ENCODE peak calls at places on chromosomes 3 and 15, in nine cellular contexts. I is cardiac fibroblast, O is keratinocyte, U is tibial nerve, M is hepatocyte, D is body of pancreas, Z is K562, P is thoracic aorta, Y is mesothelial cell of epicardium. C is an unnamed sample.

GRCh38 chr3:149673393-149673792 is 15.6 kb upstream of the WWTR1 start:
- DNase-seq in D (no peak), Y (no peak), P (no peak), U (no peak), I (no peak), M (no peak), O (no peak), Z (no peak), C (no peak)

GRCh38 chr15:51367322-51367976 is 26.0 kb downstream of the GLDN start:
- DNase-seq in I (peak), O (no peak), Y (no peak), D (no peak), Z (no peak), M (peak), U (no peak), P (no peak), C (no peak)

GRCh38 chr3:178152988-178153387 is 383.2 kb upstream of the KCNMB2 start:
- DNase-seq in I (no peak), D (no peak), Z (no peak), M (no peak), P (no peak), U (no peak), Y (no peak), O (no peak), C (no peak)

GRCh38 chr15:63891079-63891762 is 57.5 kb upstream of the HERC1 start:
- DNase-seq in O (no peak), D (peak), P (peak), Z (peak), I (peak), U (peak), Y (peak), M (peak), C (peak)

GRCh38 chr15:49815937-49816336 is 195.1 kb downstream of the DTWD1 start:
- DNase-seq in P (no peak), I (peak), Z (no peak), Y (no peak), M (peak), O (no peak), D (no peak), U (no peak), C (peak)

GRCh38 chr15:90099868-90100854 is 2.1 kb downstream of the IDH2 start:
- DNase-seq in D (peak), P (no peak), Z (no peak), M (no peak), Y (no peak), O (no peak), I (peak), U (peak), C (peak)

GRCh38 chr3:101253429-101253828 is 66.9 kb downstream of the IMPG2 start:
- DNase-seq in P (no peak), I (no peak), Y (no peak), D (no peak), U (no peak), M (no peak), Z (no peak), O (no peak), C (no peak)

GRCh38 chr3:149437286-149437685 is 37.2 kb upstream of the TM4SF4 start:
- DNase-seq in Z (no peak), D (no peak), O (no peak), I (no peak), P (no peak), Y (no peak), M (no peak), U (no peak), C (no peak)

GRCh38 chr3:72745146-72745976 is 102.9 kb downstream of the SHQ1 start:
- DNase-seq in Y (no peak), D (no peak), P (no peak), U (no peak), I (no peak), O (no peak), Z (no peak), M (peak), C (no peak)

DNA sequence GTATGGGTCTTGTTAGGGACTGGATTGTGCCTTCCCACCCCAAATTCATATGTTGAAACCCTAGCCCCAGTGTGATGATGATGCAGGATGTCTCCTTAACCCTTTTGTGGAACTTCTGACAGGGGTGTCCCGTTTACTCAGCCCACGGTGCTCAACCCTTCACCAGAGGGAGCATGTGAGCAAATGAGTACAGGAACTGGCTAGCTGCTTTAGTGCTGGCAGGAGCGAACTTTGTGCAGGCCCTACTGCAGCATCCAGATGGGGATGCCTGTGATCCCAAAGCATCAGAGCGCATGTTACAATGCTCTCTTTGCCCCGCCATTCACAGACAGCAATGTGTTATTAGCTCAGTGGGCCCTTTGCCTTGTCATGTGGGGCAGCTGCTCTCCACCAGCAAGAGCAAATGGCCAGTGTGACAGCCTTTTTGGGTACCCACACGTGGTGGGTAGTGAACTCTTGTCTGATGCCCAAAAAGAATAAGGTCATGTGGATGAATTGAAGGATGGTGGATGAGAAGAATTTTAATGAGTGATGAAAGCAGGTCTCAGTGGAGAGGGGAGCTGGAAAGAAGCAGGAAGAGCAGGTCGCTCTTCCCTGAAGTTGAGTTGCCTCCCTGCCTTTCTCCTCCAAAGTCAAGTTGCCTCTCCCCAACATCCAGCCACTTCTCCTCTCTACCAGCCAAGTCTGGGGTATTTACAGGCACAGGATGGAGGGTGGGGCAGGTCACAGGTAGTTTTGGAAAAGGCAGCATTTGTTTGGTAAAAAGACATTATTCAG is 63.3 kb upstream of the STRIT1 start:
- DNase-seq in Y (no peak), I (no peak), O (no peak), U (no peak), D (no peak), M (no peak), Z (no peak), P (no peak), C (peak)
- TF ChIP-seq CTCF in Y (no peak), I (peak), O (peak), U (no peak), D (no peak), M (peak), Z (peak), P (no peak), C (no peak)

DNA sequence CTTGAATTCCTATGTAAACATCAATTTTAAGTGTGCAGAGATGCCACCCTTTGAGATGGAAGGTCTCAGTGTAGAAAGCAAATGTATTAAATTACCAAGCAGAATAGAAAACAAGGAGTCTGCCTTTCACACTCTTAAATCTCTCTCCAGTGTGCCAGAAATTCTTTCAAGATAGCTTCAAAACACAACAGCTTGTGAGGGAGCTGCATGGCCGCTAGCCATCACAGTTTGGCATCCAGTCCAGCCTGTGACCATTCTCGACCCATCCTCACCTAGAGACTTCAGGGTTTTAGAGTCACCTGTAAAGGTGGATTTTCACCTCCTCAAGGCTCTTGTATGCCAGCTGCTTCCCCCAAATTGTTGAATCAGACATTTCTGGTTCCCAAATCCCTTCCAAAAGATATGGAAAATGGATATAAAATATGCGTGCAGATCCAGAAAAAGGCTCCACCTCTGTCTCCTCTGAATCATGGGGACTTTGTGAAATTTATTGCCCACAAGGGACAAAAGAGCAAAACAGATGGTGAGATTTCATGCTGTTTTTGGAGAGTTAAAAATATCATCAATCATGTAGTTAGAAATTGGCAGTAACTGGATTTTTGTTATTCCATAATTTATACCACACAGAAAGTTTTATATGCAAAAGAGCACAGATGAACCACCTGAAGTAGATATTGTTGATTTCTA is 114.2 kb upstream of the THRB start:
- DNase-seq in Z (no peak), P (no peak), I (peak), D (no peak), O (no peak), U (no peak), M (no peak), Y (no peak), C (no peak)
- TF ChIP-seq CTCF in Z (no peak), P (no peak), I (no peak), D (no peak), O (no peak), U (no peak), M (no peak), Y (no peak), C (no peak)

GRCh38 chr15:46502668-46503067 is 867.8 kb downstream of the SQOR start:
- DNase-seq in U (no peak), Y (no peak), P (no peak), I (no peak), M (no peak), Z (no peak), O (no peak), D (no peak), C (no peak)
- TF ChIP-seq CTCF in U (no peak), Y (no peak), P (peak), I (peak), M (peak), Z (no peak), O (peak), D (peak), C (no peak)

DNA sequence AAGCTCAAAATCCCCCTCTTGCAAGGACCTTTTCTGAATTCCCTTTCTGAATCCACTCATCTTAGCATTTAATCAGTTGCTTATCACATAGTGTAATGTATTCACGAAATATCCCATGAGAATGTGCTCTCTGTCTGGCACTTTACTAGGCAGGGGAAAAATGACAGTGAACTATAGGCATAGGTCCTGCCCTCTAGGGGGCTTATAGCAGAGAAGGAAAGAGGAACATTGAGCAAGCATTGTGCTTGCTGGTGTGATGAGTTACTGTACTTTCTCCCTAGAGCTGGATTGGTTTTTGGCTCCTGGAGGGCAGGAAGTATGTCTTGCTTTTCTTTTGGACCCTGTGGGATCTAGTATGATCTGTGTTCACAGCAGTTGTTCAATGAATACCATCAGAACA is 26.5 kb downstream of the DUOX2 start:
- DNase-seq in M (no peak), I (no peak), Z (no peak), Y (no peak), U (no peak), P (no peak), D (no peak), O (no peak), C (no peak)
- TF ChIP-seq CTCF in M (no peak), I (no peak), Z (peak), Y (no peak), U (no peak), P (no peak), D (no peak), O (no peak), C (no peak)

GRCh38 chr3:14216257-14217048 is 37.8 kb downstream of the LSM3 start:
- DNase-seq in U (no peak), Z (no peak), M (no peak), Y (no peak), I (peak), D (no peak), O (no peak), P (no peak), C (peak)
- TF ChIP-seq CTCF in U (peak), Z (peak), M (no peak), Y (peak), I (peak), D (peak), O (no peak), P (no peak), C (no peak)

DNA sequence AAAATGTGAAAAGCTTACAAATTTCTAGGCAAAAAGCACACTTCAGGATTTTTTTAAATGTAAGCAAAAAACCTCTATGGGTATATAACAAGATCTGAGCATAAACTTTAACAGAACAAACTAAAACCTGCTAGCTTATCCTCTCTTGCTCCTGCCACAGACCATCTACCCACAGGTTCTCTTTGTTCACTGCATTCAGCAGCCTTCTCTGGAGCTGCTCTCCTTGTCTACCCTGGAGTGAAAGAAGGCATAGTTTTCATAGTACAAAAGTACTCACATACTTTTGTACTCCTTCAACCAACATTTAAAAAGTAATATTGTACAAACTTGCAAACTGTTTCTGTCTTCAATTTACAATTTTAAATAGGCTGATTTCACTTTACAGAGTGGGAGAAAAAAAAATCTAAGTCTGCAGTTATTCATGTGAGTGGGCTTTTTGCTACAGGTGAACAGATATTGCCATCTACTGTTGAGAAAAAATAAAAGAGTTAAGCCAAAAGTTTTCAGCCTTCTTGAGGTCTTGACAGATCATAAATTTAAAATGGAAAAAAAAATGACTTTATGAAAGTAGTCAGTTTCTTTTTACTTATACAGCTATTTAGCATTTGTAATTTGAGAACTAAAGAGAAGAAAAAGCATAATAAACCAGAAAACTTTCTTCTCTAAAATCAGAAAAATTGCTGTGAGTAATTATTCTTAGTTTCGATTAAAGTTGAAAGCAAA is 20.4 kb downstream of the TERC start:
- DNase-seq in U (no peak), Y (no peak), I (peak), M (no peak), O (no peak), Z (no peak), D (no peak), P (no peak), C (no peak)
- TF ChIP-seq CTCF in U (no peak), Y (no peak), I (peak), M (peak), O (no peak), Z (peak), D (peak), P (peak), C (peak)

GRCh38 chr3:124275421-124275820 is 283.5 kb upstream of the ROPN1 start:
- DNase-seq in P (no peak), Y (no peak), I (peak), O (no peak), M (no peak), U (no peak), Z (no peak), D (peak), C (no peak)

GRCh38 chr3:124276163-124276862 is 284.4 kb upstream of the ROPN1 start:
- DNase-seq in Z (no peak), Y (no peak), D (no peak), I (no peak), U (no peak), P (no peak), O (no peak), M (no peak), C (no peak)

GRCh38 chr3:124273651-124274050 is 281.7 kb upstream of the ROPN1 start:
- DNase-seq in D (no peak), I (no peak), M (no peak), Y (no peak), Z (no peak), U (no peak), P (no peak), O (no peak), C (no peak)

GRCh38 chr3:124276863-124277515 is 285.1 kb upstream of the ROPN1 start:
- DNase-seq in M (no peak), Z (no peak), P (no peak), D (peak), U (no peak), Y (no peak), O (no peak), I (no peak), C (no peak)

GRCh38 chr3:124277516-124277890 is 285.6 kb upstream of the ROPN1 start:
- DNase-seq in P (no peak), M (no peak), O (no peak), I (peak), U (peak), Z (no peak), D (peak), Y (no peak), C (no peak)
- TF ChIP-seq CTCF in P (no peak), M (no peak), O (no peak), I (peak), U (no peak), Z (no peak), D (no peak), Y (no peak), C (no peak)

GRCh38 chr15:56295433-56295832 is 51.8 kb upstream of the RFX7 start:
- DNase-seq in M (no peak), O (no peak), D (no peak), Y (no peak), I (no peak), Z (no peak), P (no peak), U (no peak), C (no peak)
- TF ChIP-seq CTCF in M (no peak), O (peak), D (no peak), Y (no peak), I (no peak), Z (no peak), P (no peak), U (no peak), C (no peak)

C was measured in activated CD8-positive, alpha-beta T cell treated with anti-CD3 and anti-CD28 coated beads for 36 hours.